ENCODE peak calls at places on chromosomes 3 and 15, in seven cellular contexts. C, B, R, W, A, I and X are unnamed samples.

GRCh38 chr3:45931476-45931875 is 11.8 kb upstream of the CXCR6 start:
- DNase-seq in C (no peak), B (no peak), R (no peak), W (no peak), A (no peak), I (no peak), X (no peak)

GRCh38 chr3:58567251-58567515 is 10.0 kb downstream of the FAM107A start:
- DNase-seq in C (no peak), B (no peak), R (no peak), W (no peak), A (no peak), I (no peak), X (no peak)

GRCh38 chr3:143601738-143602480 is 246.4 kb downstream of the SLC9A9 start:
- DNase-seq in C (peak), B (no peak), R (peak), W (no peak), A (peak), I (peak), X (peak)

GRCh38 chr3:153513236-153513635 is 351.2 kb downstream of the RAP2B start:
- DNase-seq in C (peak), B (no peak), R (no peak), W (peak), A (peak), I (no peak), X (no peak)

GRCh38 chr3:177930771-177931170 is 605.5 kb upstream of the KCNMB2 start:
- DNase-seq in C (no peak), B (no peak), R (no peak), W (peak), A (no peak), I (no peak), X (no peak)

GRCh38 chr15:98845138-98845884 is 162.3 kb downstream of the PGPEP1L start:
- DNase-seq in C (peak), B (no peak), R (no peak), W (no peak), A (peak), I (no peak), X (no peak)

GRCh38 chr3:194587438-194587931 is 45.7 kb downstream of the TMEM44 start:
- DNase-seq in C (peak), B (no peak), R (peak), W (peak), A (no peak), I (peak), X (peak)

GRCh38 chr15:80739919-80740318 is 39.3 kb upstream of the CEMIP start:
- DNase-seq in C (no peak), B (no peak), R (no peak), W (no peak), A (no peak), I (no peak), X (no peak)

GRCh38 chr3:65706786-65707568 is 331.7 kb downstream of the MAGI1 start:
- DNase-seq in C (no peak), B (no peak), R (no peak), W (no peak), A (no peak), I (no peak), X (no peak)

GRCh38 chr15:31442203-31443090 is 115.8 kb downstream of the KLF13 start:
- DNase-seq in C (peak), B (no peak), R (no peak), W (peak), A (peak), I (peak), X (no peak)

GRCh38 chr15:87877114-87877810 is 379.3 kb downstream of the NTRK3 start:
- DNase-seq in C (peak), B (no peak), R (peak), W (peak), A (no peak), I (peak), X (no peak)

GRCh38 chr15:38176155-38176554 is 76.5 kb upstream of the SPRED1 start:
- DNase-seq in C (peak), B (no peak), R (no peak), W (peak), A (no peak), I (no peak), X (no peak)

GRCh38 chr15:89531796-89532537 is 35.6 kb upstream of the RHCG start:
- DNase-seq in C (no peak), B (no peak), R (no peak), W (no peak), A (no peak), I (no peak), X (no peak)

GRCh38 chr3:172542999-172543398 is 19.8 kb upstream of the TNFSF10 start:
- DNase-seq in C (no peak), B (no peak), R (no peak), W (no peak), A (no peak), I (no peak), X (no peak)

GRCh38 chr15:81091889-81092558 is 42.0 kb upstream of the CFAP161 start:
- DNase-seq in C (peak), B (no peak), R (peak), W (peak), A (no peak), I (no peak), X (no peak)

GRCh38 chr15:70701891-70702568 is 61.3 kb downstream of the UACA start:
- DNase-seq in C (peak), B (no peak), R (no peak), W (peak), A (no peak), I (no peak), X (no peak)

GRCh38 chr15:25903024-25903581 is 40.0 kb upstream of the ATP10A start:
- DNase-seq in C (peak), B (peak), R (no peak), W (peak), A (no peak), I (no peak), X (no peak)

GRCh38 chr3:194058189-194058571 is 77.8 kb upstream of the HES1 start:
- DNase-seq in C (peak), B (peak), R (peak), W (peak), A (peak), I (peak), X (peak)

GRCh38 chr3:122497425-122497824 is 17.3 kb downstream of the KPNA1 start:
- DNase-seq in C (peak), B (no peak), R (no peak), W (peak), A (no peak), I (no peak), X (no peak)

GRCh38 chr15:55899537-55899936 is 93.9 kb downstream of the NEDD4 start:
- DNase-seq in C (no peak), B (no peak), R (no peak), W (no peak), A (no peak), I (no peak), X (no peak)

GRCh38 chr15:55894406-55894965 is 98.9 kb downstream of the NEDD4 start:
- DNase-seq in C (no peak), B (no peak), R (no peak), W (no peak), A (no peak), I (no peak), X (no peak)

GRCh38 chr15:55900019-55900418 is 93.4 kb downstream of the NEDD4 start:
- DNase-seq in C (no peak), B (no peak), R (no peak), W (no peak), A (no peak), I (no peak), X (no peak)

GRCh38 chr15:55893852-55894251 is 99.6 kb downstream of the NEDD4 start:
- DNase-seq in C (no peak), B (no peak), R (no peak), W (no peak), A (no peak), I (no peak), X (no peak)

GRCh38 chr15:55897560-55898336 is 95.7 kb downstream of the NEDD4 start:
- DNase-seq in C (peak), B (no peak), R (no peak), W (peak), A (peak), I (peak), X (no peak)
- H3K27ac ChIP-seq in C (no peak), B (peak), R (peak), W (peak), A (no peak), I (peak), X (peak)

GRCh38 chr3:15976524-15976923 is 178.7 kb upstream of the ANKRD28 start:
- DNase-seq in C (no peak), B (no peak), R (no peak), W (no peak), A (no peak), I (no peak), X (no peak)
- H3K27ac ChIP-seq in C (no peak), B (no peak), R (no peak), W (no peak), A (no peak), I (no peak), X (no peak)

GRCh38 chr3:180705619-180706018 is 26.3 kb upstream of the CCDC39 start:
- DNase-seq in C (no peak), B (no peak), R (no peak), W (no peak), A (no peak), I (no peak), X (no peak)
- H3K27ac ChIP-seq in C (no peak), B (no peak), R (no peak), W (no peak), A (peak), I (no peak), X (no peak)

DNA sequence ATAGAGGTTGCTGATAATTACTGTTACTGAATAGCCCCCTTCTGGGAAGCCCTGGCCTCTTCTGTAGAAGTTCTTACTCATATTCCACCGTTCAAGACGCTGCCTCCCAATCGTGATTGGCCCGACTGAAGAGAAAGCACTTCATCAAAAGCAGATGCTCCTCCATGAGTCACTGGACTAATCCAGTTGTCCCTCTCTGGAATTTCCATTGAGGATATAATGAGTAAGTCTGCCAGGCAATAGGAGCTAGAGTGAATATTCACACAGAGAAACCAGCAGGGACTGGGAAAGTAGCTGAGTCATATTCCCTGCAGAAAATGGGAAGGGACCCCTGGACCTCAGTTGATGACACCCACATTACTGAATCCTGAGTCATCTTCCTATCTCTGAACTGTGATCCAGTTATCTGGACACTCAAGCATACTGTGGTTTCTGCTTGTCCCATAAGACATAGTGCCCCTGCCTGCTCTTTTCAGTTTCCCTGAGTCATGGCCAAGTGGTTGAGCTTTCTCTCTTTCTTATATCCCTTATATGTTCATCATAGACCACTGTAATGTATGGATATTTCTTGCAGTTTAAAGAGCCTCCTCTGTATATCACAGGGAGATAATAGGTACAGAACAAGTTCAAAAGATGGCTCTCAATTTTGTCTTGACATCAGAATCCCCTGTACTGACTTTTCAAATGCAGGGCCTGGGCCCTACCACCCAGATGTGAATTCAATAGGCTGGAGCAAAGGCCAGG is 151.2 kb upstream of the CDIN1 start:
- DNase-seq in C (peak), B (no peak), R (no peak), W (peak), A (no peak), I (no peak), X (no peak)
- H3K27ac ChIP-seq in C (no peak), B (no peak), R (no peak), W (peak), A (no peak), I (no peak), X (no peak)

DNA sequence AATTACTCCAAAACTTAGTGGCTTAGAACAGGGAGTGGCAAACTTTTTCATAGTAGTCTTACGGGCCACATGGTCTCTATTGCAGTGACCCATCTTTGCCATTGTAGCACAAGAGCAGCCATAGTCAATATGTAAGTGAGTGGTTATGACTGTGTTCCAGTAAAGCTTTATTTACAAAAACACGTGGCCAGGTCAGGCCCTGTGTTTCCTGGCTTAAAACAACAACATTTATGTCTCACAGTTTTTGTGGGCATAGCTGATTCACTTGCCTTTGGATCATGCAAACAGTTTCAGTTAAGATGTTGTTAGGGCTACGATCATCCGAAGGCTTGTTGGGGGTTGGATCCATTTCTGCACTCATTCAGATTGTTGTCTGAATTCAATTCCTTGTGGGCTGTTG is 103.8 kb downstream of the CHCHD6 start:
- DNase-seq in C (no peak), B (no peak), R (no peak), W (peak), A (no peak), I (no peak), X (no peak)
- H3K27ac ChIP-seq in C (no peak), B (no peak), R (no peak), W (no peak), A (no peak), I (no peak), X (no peak)

GRCh38 chr3:9036327-9037112 is 73.2 kb upstream of the RAD18 start:
- DNase-seq in C (peak), B (no peak), R (peak), W (peak), A (no peak), I (peak), X (no peak)
- H3K27ac ChIP-seq in C (no peak), B (no peak), R (peak), W (no peak), A (no peak), I (peak), X (no peak)

GRCh38 chr15:63251701-63252100 is 25.7 kb upstream of the APH1B start:
- DNase-seq in C (no peak), B (no peak), R (no peak), W (peak), A (no peak), I (no peak), X (no peak)
- H3K27ac ChIP-seq in C (no peak), B (no peak), R (no peak), W (peak), A (no peak), I (no peak), X (no peak)

DNA sequence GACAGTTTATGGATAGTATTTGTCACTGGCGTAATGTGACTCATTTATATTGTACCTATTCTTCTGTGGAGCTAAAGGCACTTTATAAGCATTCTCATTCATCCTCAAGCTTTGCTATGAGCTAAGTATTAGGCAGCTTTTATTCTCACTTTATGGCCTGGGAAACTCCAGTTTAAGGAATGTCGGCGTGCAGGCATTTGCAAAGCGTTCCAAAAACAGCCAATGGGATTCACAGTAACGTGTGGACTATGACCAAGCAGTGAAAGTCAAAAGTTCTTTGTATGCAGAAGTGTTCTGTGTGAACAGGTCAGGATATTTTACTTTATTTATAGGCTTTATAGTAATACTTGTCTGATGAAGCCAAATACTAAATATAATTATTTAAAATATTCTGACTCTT is 572.3 kb downstream of the NAALADL2 start:
- DNase-seq in C (peak), B (no peak), R (no peak), W (no peak), A (peak), I (no peak), X (no peak)
- H3K27ac ChIP-seq in C (no peak), B (no peak), R (no peak), W (no peak), A (no peak), I (no peak), X (no peak)